ENCODE peak calls at places on chromosome 22, in nine cellular contexts. One of them, this sample, is unnamed.

GRCh38 chr22:39478461-39478860 is 21.6 kb downstream of the MGAT3 start:
- DNase-seq in HCT116: no peak
- DNase-seq in CD4-positive, alpha-beta T cell: no peak
- DNase-seq in AG04450: no peak
- DNase-seq in progenitor cell of endocrine pancreas: no peak
- DNase-seq in astrocyte of the spinal cord: no peak
- DNase-seq in stomach: peak; percentile 45
- DNase-seq in osteoblast: peak; percentile 91
- DNase-seq in osteocyte: no peak
- DNase-seq in this sample: no peak

GRCh38 chr22:48832592-48832991 is 995.1 kb downstream of the BRD1 start:
- DNase-seq in HCT116: no peak
- DNase-seq in CD4-positive, alpha-beta T cell: no peak
- DNase-seq in AG04450: no peak
- DNase-seq in progenitor cell of endocrine pancreas: no peak
- DNase-seq in astrocyte of the spinal cord: no peak
- DNase-seq in stomach: no peak
- DNase-seq in osteoblast: no peak
- DNase-seq in osteocyte: no peak
- DNase-seq in this sample: no peak

GRCh38 chr22:46584081-46584903 is 35.9 kb upstream of the GRAMD4 start:
- DNase-seq in HCT116: no peak
- DNase-seq in CD4-positive, alpha-beta T cell: no peak
- DNase-seq in AG04450: no peak
- DNase-seq in progenitor cell of endocrine pancreas: no peak
- DNase-seq in astrocyte of the spinal cord: peak; percentile 73
- DNase-seq in stomach: no peak
- DNase-seq in osteoblast: peak; percentile 91
- DNase-seq in osteocyte: no peak
- DNase-seq in this sample: peak; percentile 79

GRCh38 chr22:32561756-32562155 is 87.1 kb downstream of the FBXO7 start:
- DNase-seq in HCT116: no peak
- DNase-seq in CD4-positive, alpha-beta T cell: no peak
- DNase-seq in AG04450: no peak
- DNase-seq in progenitor cell of endocrine pancreas: no peak
- DNase-seq in astrocyte of the spinal cord: no peak
- DNase-seq in stomach: no peak
- DNase-seq in osteoblast: no peak
- DNase-seq in osteocyte: no peak
- DNase-seq in this sample: no peak

GRCh38 chr22:18022851-18023250 is 1.5 kb downstream of the MICAL3 start:
- DNase-seq in HCT116: no peak
- DNase-seq in CD4-positive, alpha-beta T cell: no peak
- DNase-seq in AG04450: no peak
- DNase-seq in progenitor cell of endocrine pancreas: no peak
- DNase-seq in astrocyte of the spinal cord: no peak
- DNase-seq in stomach: no peak
- DNase-seq in osteoblast: peak; percentile 54
- DNase-seq in osteocyte: no peak
- DNase-seq in this sample: peak; percentile 38

GRCh38 chr22:39360242-39360641 is 10.5 kb downstream of the SYNGR1 start:
- DNase-seq in HCT116: no peak
- DNase-seq in CD4-positive, alpha-beta T cell: no peak
- DNase-seq in AG04450: no peak
- DNase-seq in progenitor cell of endocrine pancreas: no peak
- DNase-seq in astrocyte of the spinal cord: no peak
- DNase-seq in stomach: no peak
- DNase-seq in osteoblast: peak; percentile 69
- DNase-seq in osteocyte: no peak
- DNase-seq in this sample: no peak

GRCh38 chr22:50293441-50294318 is 13.8 kb downstream of the PLXNB2 start:
- DNase-seq in HCT116: no peak
- DNase-seq in CD4-positive, alpha-beta T cell: no peak
- DNase-seq in AG04450: no peak
- DNase-seq in progenitor cell of endocrine pancreas: peak; percentile 59
- DNase-seq in astrocyte of the spinal cord: peak; percentile 65
- DNase-seq in stomach: peak; percentile 94
- DNase-seq in osteoblast: peak; percentile 99
- DNase-seq in osteocyte: peak; percentile 91
- DNase-seq in this sample: no peak

GRCh38 chr22:46105494-46106278 is 44.6 kb upstream of the PPARA start:
- DNase-seq in HCT116: no peak
- DNase-seq in CD4-positive, alpha-beta T cell: no peak
- DNase-seq in AG04450: no peak
- DNase-seq in progenitor cell of endocrine pancreas: no peak
- DNase-seq in astrocyte of the spinal cord: peak; percentile 77
- DNase-seq in stomach: peak; percentile 79
- DNase-seq in osteoblast: peak; percentile 95
- DNase-seq in osteocyte: peak; percentile 89
- DNase-seq in this sample: no peak

GRCh38 chr22:28009272-28009827 is 90.3 kb upstream of the PITPNB start:
- DNase-seq in HCT116: peak; percentile 49
- DNase-seq in CD4-positive, alpha-beta T cell: peak; percentile 68
- DNase-seq in AG04450: peak; percentile 67
- DNase-seq in progenitor cell of endocrine pancreas: peak; percentile 67
- DNase-seq in astrocyte of the spinal cord: peak; percentile 92
- DNase-seq in stomach: peak; percentile 75
- DNase-seq in osteoblast: peak; percentile 98
- DNase-seq in osteocyte: peak; percentile 92
- DNase-seq in this sample: no peak

DNA sequence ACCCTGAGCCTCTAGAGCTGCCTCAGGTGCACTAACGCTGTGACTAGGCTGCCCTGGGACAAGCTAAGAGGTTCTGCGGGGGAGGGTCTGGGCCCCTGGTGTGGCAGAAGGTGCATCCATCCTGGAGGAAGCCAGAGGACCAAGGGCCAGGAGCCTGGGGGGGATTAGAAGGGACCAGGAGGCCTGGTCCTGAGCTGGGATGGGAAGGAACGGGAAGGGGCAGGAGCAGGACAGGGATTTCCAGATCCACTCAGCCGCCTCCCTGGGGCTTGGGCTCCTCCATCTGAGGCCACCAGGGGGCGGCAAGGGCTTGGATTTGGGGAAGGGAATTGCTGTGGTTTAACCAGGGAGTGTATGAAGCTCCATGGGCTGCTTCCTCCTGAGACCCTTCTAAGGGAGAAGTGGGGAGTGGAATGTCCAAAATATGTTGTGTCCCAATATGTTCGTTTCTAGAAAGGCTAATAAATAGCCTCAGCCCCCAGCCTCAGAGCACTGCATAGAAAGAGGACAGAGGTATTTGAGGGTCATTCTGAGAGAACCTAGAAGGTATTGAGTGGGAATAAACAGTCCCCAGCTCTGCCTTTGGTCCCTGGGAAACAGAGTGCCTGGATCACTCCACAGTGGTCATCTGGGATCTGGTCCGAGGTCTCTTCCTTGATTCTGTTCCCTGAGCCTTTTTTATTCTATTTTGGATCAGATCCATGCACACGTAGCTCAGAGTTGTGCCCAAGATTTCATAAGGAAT is 17.4 kb upstream of the PRAME start:
- DNase-seq in HCT116: peak; percentile 29
- DNase-seq in CD4-positive, alpha-beta T cell: peak; percentile 13
- DNase-seq in AG04450: no peak
- DNase-seq in progenitor cell of endocrine pancreas: peak; percentile 67
- DNase-seq in astrocyte of the spinal cord: peak; percentile 27
- DNase-seq in stomach: peak; percentile 49
- DNase-seq in osteoblast: no peak
- DNase-seq in osteocyte: no peak
- DNase-seq in this sample: no peak
- TF ChIP-seq CTCF in HCT116: peak; percentile 56
- TF ChIP-seq CTCF in CD4-positive, alpha-beta T cell: peak; percentile 57
- TF ChIP-seq CTCF in AG04450: peak; percentile 82
- TF ChIP-seq CTCF in progenitor cell of endocrine pancreas: peak; percentile 83
- TF ChIP-seq CTCF in astrocyte of the spinal cord: peak; percentile 92
- TF ChIP-seq CTCF in stomach: no peak
- TF ChIP-seq CTCF in osteoblast: peak; percentile 86
- TF ChIP-seq CTCF in osteocyte: peak; percentile 71
- TF ChIP-seq CTCF in this sample: peak; percentile 83

GRCh38 chr22:19674929-19675253 is 39.4 kb upstream of the SEPTIN5 start:
- DNase-seq in HCT116: no peak
- DNase-seq in CD4-positive, alpha-beta T cell: no peak
- DNase-seq in AG04450: no peak
- DNase-seq in progenitor cell of endocrine pancreas: no peak
- DNase-seq in astrocyte of the spinal cord: no peak
- DNase-seq in stomach: no peak
- DNase-seq in osteoblast: no peak
- DNase-seq in osteocyte: peak; percentile 53
- DNase-seq in this sample: peak; percentile 37
- TF ChIP-seq CTCF in HCT116: no peak
- TF ChIP-seq CTCF in CD4-positive, alpha-beta T cell: no peak
- TF ChIP-seq CTCF in AG04450: no peak
- TF ChIP-seq CTCF in progenitor cell of endocrine pancreas: no peak
- TF ChIP-seq CTCF in astrocyte of the spinal cord: no peak
- TF ChIP-seq CTCF in stomach: no peak
- TF ChIP-seq CTCF in osteoblast: no peak
- TF ChIP-seq CTCF in osteocyte: no peak
- TF ChIP-seq CTCF in this sample: no peak

GRCh38 chr22:37139762-37140161 is 10.0 kb downstream of the IL2RB start:
- DNase-seq in HCT116: no peak
- DNase-seq in CD4-positive, alpha-beta T cell: no peak
- DNase-seq in AG04450: no peak
- DNase-seq in progenitor cell of endocrine pancreas: no peak
- DNase-seq in astrocyte of the spinal cord: no peak
- DNase-seq in stomach: no peak
- DNase-seq in osteoblast: peak; percentile 70
- DNase-seq in osteocyte: no peak
- DNase-seq in this sample: no peak
- TF ChIP-seq CTCF in HCT116: no peak
- TF ChIP-seq CTCF in CD4-positive, alpha-beta T cell: no peak
- TF ChIP-seq CTCF in AG04450: no peak
- TF ChIP-seq CTCF in progenitor cell of endocrine pancreas: no peak
- TF ChIP-seq CTCF in astrocyte of the spinal cord: no peak
- TF ChIP-seq CTCF in stomach: no peak
- TF ChIP-seq CTCF in osteoblast: no peak
- TF ChIP-seq CTCF in osteocyte: no peak
- TF ChIP-seq CTCF in this sample: no peak

DNA sequence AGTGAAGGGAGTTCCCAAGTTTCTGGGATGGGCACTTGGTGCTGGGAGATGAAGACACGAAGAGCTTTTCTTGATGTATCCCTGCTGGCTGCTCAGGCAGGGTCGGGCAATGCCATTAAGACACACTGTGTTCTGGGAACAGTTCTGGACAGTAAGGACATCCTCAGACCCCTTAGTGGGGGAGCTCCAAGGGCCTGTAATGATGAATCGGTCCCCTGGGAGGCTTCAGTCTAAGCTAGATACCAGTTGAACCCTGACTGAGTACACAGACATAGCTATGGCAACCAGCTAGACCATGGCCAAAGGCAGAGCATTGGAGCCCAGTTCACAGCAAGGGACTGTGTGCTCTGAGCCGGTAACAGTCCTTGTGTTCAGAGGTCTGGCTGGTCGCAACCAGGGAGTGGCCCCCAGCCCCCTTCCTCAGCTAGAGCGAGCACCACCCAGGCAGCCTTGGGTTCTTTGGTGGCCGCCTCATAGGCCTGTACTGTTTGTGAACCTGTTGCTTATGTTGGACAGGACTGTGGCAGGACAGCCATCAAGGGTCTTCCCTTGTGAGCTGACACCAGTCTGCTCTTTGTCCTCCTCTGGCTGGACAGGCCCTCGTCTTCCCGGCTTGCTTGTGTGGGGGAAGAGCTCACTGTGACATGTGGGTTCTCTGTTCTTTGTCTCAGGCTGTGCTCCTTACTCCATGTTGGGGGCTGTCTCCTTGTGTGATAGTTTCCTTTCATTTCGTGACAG is 25.0 kb downstream of the MED15 start:
- DNase-seq in HCT116: no peak
- DNase-seq in CD4-positive, alpha-beta T cell: no peak
- DNase-seq in AG04450: no peak
- DNase-seq in progenitor cell of endocrine pancreas: no peak
- DNase-seq in astrocyte of the spinal cord: no peak
- DNase-seq in stomach: no peak
- DNase-seq in osteoblast: peak; percentile 60
- DNase-seq in osteocyte: no peak
- DNase-seq in this sample: peak; percentile 54
- TF ChIP-seq CTCF in HCT116: no peak
- TF ChIP-seq CTCF in CD4-positive, alpha-beta T cell: no peak
- TF ChIP-seq CTCF in AG04450: no peak
- TF ChIP-seq CTCF in progenitor cell of endocrine pancreas: no peak
- TF ChIP-seq CTCF in astrocyte of the spinal cord: no peak
- TF ChIP-seq CTCF in stomach: no peak
- TF ChIP-seq CTCF in osteoblast: no peak
- TF ChIP-seq CTCF in osteocyte: no peak
- TF ChIP-seq CTCF in this sample: no peak

DNA sequence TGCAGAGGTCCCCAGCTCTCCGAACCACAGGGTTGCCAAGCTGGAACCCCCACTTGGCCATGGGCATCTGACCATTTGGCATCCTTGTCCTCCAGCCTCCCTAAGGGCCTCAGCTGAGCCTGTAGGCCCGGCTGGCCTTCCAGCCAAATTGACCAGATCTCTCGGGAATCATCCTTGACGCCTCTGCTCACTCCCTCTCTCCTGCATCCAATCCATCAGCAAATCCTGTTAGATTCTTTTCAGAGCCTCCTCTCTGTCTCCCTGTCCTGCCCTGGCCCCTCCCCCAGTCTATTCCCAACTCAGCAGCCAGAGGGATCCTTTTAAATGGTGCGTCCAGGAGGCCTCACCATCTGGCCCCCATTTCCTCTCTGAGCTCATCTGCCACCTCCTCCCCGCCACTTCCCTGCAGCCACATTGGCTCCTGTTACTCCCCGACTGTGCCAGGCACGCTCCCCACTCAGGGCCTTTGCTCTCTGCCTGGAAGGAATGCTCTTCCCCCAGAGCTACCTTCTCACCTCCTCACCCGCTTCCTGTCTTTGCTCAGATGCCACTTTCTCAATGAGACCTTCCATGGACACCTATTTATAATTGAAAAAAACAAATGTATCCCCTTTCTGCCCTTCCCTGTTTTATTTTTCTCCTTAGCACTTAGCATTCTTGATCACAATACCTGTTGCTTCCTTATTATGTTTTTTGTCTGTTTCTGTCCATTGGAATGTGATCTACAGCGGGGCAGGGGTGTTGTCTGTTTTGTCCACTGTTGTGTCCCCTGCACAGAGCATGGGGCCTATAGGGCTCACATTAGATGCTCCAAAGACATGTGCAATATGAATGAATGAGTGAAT is 78.1 kb downstream of the NFAM1 start:
- DNase-seq in HCT116: no peak
- DNase-seq in CD4-positive, alpha-beta T cell: no peak
- DNase-seq in AG04450: no peak
- DNase-seq in progenitor cell of endocrine pancreas: no peak
- DNase-seq in astrocyte of the spinal cord: no peak
- DNase-seq in stomach: no peak
- DNase-seq in osteoblast: no peak
- DNase-seq in osteocyte: no peak
- DNase-seq in this sample: no peak
- TF ChIP-seq CTCF in HCT116: no peak
- TF ChIP-seq CTCF in CD4-positive, alpha-beta T cell: no peak
- TF ChIP-seq CTCF in AG04450: peak; percentile 12
- TF ChIP-seq CTCF in progenitor cell of endocrine pancreas: no peak
- TF ChIP-seq CTCF in astrocyte of the spinal cord: no peak
- TF ChIP-seq CTCF in stomach: no peak
- TF ChIP-seq CTCF in osteoblast: no peak
- TF ChIP-seq CTCF in osteocyte: no peak
- TF ChIP-seq CTCF in this sample: no peak